ENCODE peak calls at places on chromosomes 12 and 14, in eight cellular contexts. Z is fibroblast of gingiva, U is lower lobe of right lung, W is GM03348, N is foreskin fibroblast, Y is AG09319, Q is anterior cingulate cortex, R is fibroblast of villous mesenchyme. B is an unnamed sample.

GRCh38 chr14:91418387-91419043 is 895 bp upstream of the CCDC88C start:
- DNase-seq in Y (no peak), N (peak), Q (peak), R (peak), Z (peak), W (peak), U (peak), B (peak)

GRCh38 chr12:115926037-115926670 is 351.3 kb downstream of the MED13L start:
- DNase-seq in N (no peak), Q (no peak), W (no peak), R (no peak), Y (no peak), Z (no peak), U (no peak), B (no peak)

GRCh38 chr14:99426265-99426664 is 54.4 kb downstream of the SETD3 start:
- DNase-seq in N (no peak), Z (no peak), Q (no peak), R (no peak), U (no peak), W (no peak), Y (no peak), B (no peak)

GRCh38 chr14:22886500-22887259 is 3.7 kb downstream of the REM2 start:
- DNase-seq in R (peak), W (peak), Y (no peak), N (peak), Z (peak), U (peak), Q (no peak), B (peak)

GRCh38 chr14:92026548-92027190 is 13.2 kb downstream of the TRIP11 start:
- DNase-seq in Z (no peak), N (no peak), Y (no peak), R (no peak), Q (no peak), W (no peak), U (no peak), B (no peak)

GRCh38 chr12:69266045-69266635 is 26.8 kb downstream of the CPSF6 start:
- DNase-seq in Q (no peak), R (peak), N (peak), W (no peak), Y (no peak), Z (peak), U (no peak), B (no peak)

GRCh38 chr12:1398673-1399072 is 195.7 kb downstream of the FBXL14 start:
- DNase-seq in R (peak), Y (peak), Z (peak), N (peak), U (no peak), W (no peak), Q (no peak), B (no peak)

GRCh38 chr12:3313655-3314305 is 177.2 kb upstream of the PRMT8 start:
- DNase-seq in R (no peak), W (peak), Q (no peak), U (no peak), Y (no peak), N (peak), Z (peak), B (peak)

GRCh38 chr12:85733441-85733840 is 102.8 kb downstream of the RASSF9 start:
- DNase-seq in W (peak), R (peak), Z (peak), Q (no peak), U (no peak), Y (no peak), N (peak), B (no peak)

GRCh38 chr12:121452356-121453021 is 52.6 kb downstream of the RNF34 start:
- DNase-seq in N (no peak), U (peak), Q (no peak), Z (no peak), W (peak), R (peak), Y (no peak), B (no peak)

GRCh38 chr12:9992296-9992695 is 6.6 kb downstream of the CLEC1B start:
- DNase-seq in W (no peak), R (no peak), U (no peak), Y (no peak), N (no peak), Q (no peak), Z (no peak), B (no peak)

GRCh38 chr12:94047781-94048567 is 100.4 kb upstream of the PLXNC1 start:
- DNase-seq in U (no peak), Z (no peak), R (no peak), Q (no peak), W (no peak), N (no peak), Y (no peak), B (no peak)

GRCh38 chr12:68806488-68807237 is 1.3 kb upstream of the MDM2 start:
- DNase-seq in Y (no peak), R (no peak), Q (no peak), N (no peak), U (no peak), W (no peak), Z (no peak), B (no peak)

GRCh38 chr14:99080306-99080705 is 191.7 kb downstream of the BCL11B start:
- DNase-seq in R (no peak), Y (no peak), Q (no peak), W (no peak), U (no peak), N (no peak), Z (no peak), B (no peak)

GRCh38 chr12:120453977-120454376 is 7.7 kb downstream of the GATC start:
- DNase-seq in U (no peak), N (no peak), Y (no peak), Q (no peak), R (peak), Z (no peak), W (peak), B (no peak)

GRCh38 chr12:122840580-122841513 is 5.6 kb downstream of the HIP1R start:
- DNase-seq in Q (no peak), N (no peak), U (peak), Z (no peak), W (no peak), Y (no peak), R (no peak), B (no peak)

GRCh38 chr12:6769003-6769389 is 2.8 kb downstream of the PTMS start:
- DNase-seq in N (no peak), Z (peak), W (peak), Y (no peak), U (no peak), R (peak), Q (peak), B (peak)

GRCh38 chr14:93914278-93914677 is 12.9 kb upstream of the FAM181A start:
- DNase-seq in R (no peak), Y (no peak), Q (no peak), N (no peak), U (no peak), W (no peak), Z (no peak), B (no peak)

GRCh38 chr12:3110579-3110978 is 33.4 kb downstream of the TSPAN9 start:
- DNase-seq in N (no peak), Z (peak), U (no peak), W (no peak), Q (no peak), Y (no peak), R (peak), B (no peak)

GRCh38 chr12:122501489-122501989 is 807 bp upstream of the ZCCHC8 start:
- DNase-seq in U (no peak), Z (no peak), W (no peak), Q (no peak), Y (no peak), N (no peak), R (no peak), B (no peak)

GRCh38 chr12:108689314-108690190 is 41.8 kb downstream of the CORO1C start:
- DNase-seq in Q (peak), U (peak), N (no peak), Y (no peak), R (peak), Z (peak), W (no peak), B (peak)

GRCh38 chr12:23197266-23197665 is 572.3 kb downstream of the ETNK1 start:
- DNase-seq in Y (no peak), U (no peak), Z (peak), R (peak), Q (no peak), W (no peak), N (no peak), B (no peak)

GRCh38 chr14:80084196-80084595 is 127.1 kb downstream of the DIO2 start:
- DNase-seq in Y (no peak), R (no peak), N (no peak), W (no peak), Q (no peak), U (no peak), Z (no peak), B (no peak)

B was measured in BE2C.